ENCODE peak calls at places on chromosomes 16 and 17, in four cellular contexts. O is IMR-90, F is HCT116, L is transverse colon. R is an unnamed sample.

GRCh38 chr17:78745407-78746088 is 36.5 kb downstream of the CYTH1 start:
- DNase-seq in O (peak), F (no peak), L (no peak), R (peak)

GRCh38 chr16:88568710-88569613 is 1.2 kb upstream of the ZC3H18 start:
- DNase-seq in O (no peak), F (no peak), L (no peak), R (no peak)

GRCh38 chr17:73283841-73284282 is 22.2 kb upstream of the CPSF4L start:
- DNase-seq in O (no peak), F (no peak), L (no peak), R (no peak)

GRCh38 chr16:31696968-31697743 is 169.5 kb downstream of the AHSP start:
- DNase-seq in O (peak), F (peak), L (no peak), R (peak)

GRCh38 chr17:39954876-39955275 is 7.9 kb upstream of the GSDMA start:
- DNase-seq in O (no peak), F (no peak), L (no peak), R (no peak)

GRCh38 chr17:2547176-2547575 is 35.5 kb upstream of the METTL16 start:
- DNase-seq in O (peak), F (no peak), L (no peak), R (no peak)

GRCh38 chr17:32621612-32622312 is 135.0 kb downstream of the CDK5R1 start:
- DNase-seq in O (no peak), F (no peak), L (no peak), R (no peak)

GRCh38 chr16:53932975-53933374 is 229.0 kb downstream of the FTO start:
- DNase-seq in O (no peak), F (no peak), L (no peak), R (no peak)

GRCh38 chr16:72149676-72150464 is 22.1 kb downstream of the PMFBP1 start:
- DNase-seq in O (no peak), F (no peak), L (no peak), R (no peak)

GRCh38 chr17:8740486-8740885 is 4.2 kb downstream of the CCDC42 start:
- DNase-seq in O (no peak), F (no peak), L (peak), R (no peak)

GRCh38 chr17:56700919-56701420 is 107.5 kb downstream of the NOG start:
- DNase-seq in O (no peak), F (no peak), L (no peak), R (no peak)

GRCh38 chr17:38369124-38369886 is 17.7 kb downstream of the SOCS7 start:
- DNase-seq in O (no peak), F (no peak), L (no peak), R (no peak)

GRCh38 chr17:40356906-40357861 is 7.4 kb downstream of the GJD3 start:
- DNase-seq in O (no peak), F (no peak), L (no peak), R (no peak)

GRCh38 chr16:585351-585750 is 4.5 kb upstream of the RAB40C start:
- DNase-seq in O (no peak), F (no peak), L (no peak), R (no peak)

GRCh38 chr16:586047-586644 is 3.7 kb upstream of the RAB40C start:
- DNase-seq in O (peak), F (no peak), L (no peak), R (no peak)

GRCh38 chr16:588889-589657 is 793 bp upstream of the RAB40C start:
- DNase-seq in O (peak), F (peak), L (peak), R (peak)

GRCh38 chr16:588639-588888 is 1.3 kb upstream of the RAB40C start:
- DNase-seq in O (peak), F (no peak), L (peak), R (peak)

DNA sequence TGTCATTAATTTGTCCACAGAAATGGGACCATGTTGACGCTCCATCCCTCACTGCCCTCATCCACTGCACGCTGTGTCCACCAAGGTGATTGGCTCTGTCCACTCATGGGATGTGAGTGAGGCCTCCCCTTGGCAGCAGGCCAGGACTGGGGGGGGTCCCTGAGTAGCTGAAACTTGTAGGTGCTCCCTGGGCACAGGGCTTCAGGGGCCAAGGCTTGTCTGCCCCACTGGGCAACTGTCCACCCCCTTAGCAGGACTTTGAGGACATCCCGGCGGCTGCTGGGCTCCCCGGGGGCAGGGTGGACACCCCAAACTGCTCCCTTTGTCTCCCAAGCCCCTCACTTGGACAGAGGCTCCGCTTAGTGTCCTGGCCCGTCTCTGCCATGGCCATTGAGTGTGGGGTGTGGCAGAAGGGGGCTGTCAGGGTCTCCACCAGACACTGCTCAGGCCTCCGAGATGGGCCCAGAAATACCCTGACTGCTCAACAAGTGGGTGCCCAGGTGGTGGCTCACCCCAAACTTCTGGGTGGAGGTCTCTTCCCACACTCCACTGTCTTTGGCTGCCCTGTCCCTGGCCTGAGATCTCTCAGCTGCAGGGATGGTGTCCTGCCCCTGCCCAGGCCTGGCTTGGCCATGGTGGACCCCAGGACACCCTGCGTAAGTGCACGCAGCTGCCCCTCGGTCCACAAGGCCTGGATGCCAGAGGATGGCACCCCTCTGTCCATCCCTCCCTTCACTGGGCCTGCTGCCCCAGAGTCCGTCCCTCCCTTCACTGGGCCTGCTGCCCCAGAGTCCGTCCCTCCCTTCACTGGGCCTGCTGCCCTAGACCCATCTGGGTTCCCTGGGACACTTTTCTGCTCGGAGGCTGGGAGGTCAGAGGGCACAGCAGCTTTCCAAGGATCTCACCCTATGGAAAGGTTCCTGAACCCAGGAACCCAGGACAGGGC is 2.9 kb upstream of the RAB40C start:
- DNase-seq in O (no peak), F (no peak), L (no peak), R (no peak)
- TF ChIP-seq POLR2A in O (no peak), F (no peak), L (no peak), R (peak)

GRCh38 chr16:4005281-4005680 is 111.0 kb downstream of the ADCY9 start:
- DNase-seq in O (no peak), F (no peak), L (no peak), R (no peak)

GRCh38 chr16:4004206-4004605 is 112.0 kb downstream of the ADCY9 start:
- DNase-seq in O (no peak), F (no peak), L (no peak), R (no peak)

GRCh38 chr16:4008116-4008515 is 108.1 kb downstream of the ADCY9 start:
- DNase-seq in O (no peak), F (no peak), L (no peak), R (no peak)

GRCh38 chr16:4009177-4009576 is 107.1 kb downstream of the ADCY9 start:
- DNase-seq in O (no peak), F (no peak), L (no peak), R (no peak)

DNA sequence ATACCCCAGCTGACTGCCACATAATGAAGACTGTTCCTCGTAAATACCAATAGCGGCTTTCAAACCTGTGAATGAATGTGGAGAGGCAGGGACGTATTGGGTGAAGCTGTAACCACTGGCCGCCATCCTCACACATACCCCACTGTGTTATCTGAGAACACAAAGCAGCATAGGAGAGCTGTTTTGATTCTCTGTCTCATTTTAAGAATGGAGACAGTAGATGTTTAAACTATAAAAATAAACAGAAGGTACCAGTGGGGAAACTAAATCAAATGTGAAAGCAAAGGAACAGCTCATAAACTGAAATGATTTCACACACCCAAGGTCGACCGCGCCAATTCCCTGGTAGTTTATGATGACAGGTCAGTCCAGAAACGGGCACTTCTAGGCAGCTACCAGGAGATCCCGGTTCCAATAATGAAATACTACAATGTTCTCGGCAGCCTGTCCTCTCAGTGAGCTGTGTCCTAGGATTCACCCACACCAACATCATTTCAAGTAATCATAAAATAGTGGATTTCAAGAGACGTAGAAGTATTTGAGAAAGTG is 109.7 kb downstream of the ADCY9 start:
- DNase-seq in O (peak), F (no peak), L (peak), R (no peak)
- TF ChIP-seq POLR2A in O (no peak), F (no peak), L (no peak), R (no peak)

DNA sequence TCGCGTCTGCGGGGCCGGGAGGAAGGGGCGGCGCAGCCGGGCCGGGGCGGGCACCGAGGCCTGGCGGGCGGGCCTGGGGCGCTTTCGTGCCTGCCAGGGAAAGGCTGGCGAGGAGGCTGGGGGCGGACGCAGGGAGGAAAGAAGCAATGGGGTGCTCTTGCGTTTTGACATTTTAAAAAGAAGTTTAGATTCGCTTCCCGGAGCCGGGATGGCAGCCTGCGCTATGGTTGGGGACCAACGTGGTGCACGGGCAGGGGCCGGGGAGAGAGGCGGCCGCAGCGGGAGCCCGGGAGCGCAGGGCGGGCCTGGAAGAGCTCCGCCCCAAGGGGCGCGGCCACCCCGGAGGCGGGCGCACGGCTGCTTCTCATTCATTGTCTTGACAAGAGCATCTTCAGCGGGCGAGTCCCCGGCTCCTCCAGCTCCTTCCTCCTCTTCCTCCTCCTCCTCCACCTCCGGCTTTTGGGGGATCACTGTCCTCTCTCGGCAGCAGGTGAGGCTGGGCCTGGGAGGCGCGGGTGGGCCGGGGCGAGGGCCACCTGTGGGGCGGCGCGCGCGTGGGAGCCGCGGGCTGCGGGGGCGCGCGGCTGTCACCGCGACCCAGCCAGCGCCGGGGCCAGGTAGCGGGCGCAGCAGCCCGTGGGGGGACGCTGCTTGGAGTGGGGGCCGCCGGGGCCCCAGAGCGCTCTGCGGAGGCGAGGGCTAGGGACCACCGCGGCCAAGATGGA is at the start of gene CORO1A:
- DNase-seq in O (peak), F (no peak), L (peak), R (peak)
- TF ChIP-seq POLR2A in O (no peak), F (peak), L (peak), R (no peak)

GRCh38 chr17:28499684-28500357 is 6.3 kb upstream of the FOXN1 start:
- DNase-seq in O (no peak), F (no peak), L (no peak), R (no peak)

GRCh38 chr17:28501421-28502284 is 4.5 kb upstream of the FOXN1 start:
- DNase-seq in O (no peak), F (no peak), L (no peak), R (no peak)

GRCh38 chr17:28498652-28499365 is 7.3 kb upstream of the FOXN1 start:
- DNase-seq in O (no peak), F (no peak), L (no peak), R (no peak)

GRCh38 chr17:28499366-28499668 is 6.8 kb upstream of the FOXN1 start:
- DNase-seq in O (no peak), F (no peak), L (peak), R (no peak)

DNA sequence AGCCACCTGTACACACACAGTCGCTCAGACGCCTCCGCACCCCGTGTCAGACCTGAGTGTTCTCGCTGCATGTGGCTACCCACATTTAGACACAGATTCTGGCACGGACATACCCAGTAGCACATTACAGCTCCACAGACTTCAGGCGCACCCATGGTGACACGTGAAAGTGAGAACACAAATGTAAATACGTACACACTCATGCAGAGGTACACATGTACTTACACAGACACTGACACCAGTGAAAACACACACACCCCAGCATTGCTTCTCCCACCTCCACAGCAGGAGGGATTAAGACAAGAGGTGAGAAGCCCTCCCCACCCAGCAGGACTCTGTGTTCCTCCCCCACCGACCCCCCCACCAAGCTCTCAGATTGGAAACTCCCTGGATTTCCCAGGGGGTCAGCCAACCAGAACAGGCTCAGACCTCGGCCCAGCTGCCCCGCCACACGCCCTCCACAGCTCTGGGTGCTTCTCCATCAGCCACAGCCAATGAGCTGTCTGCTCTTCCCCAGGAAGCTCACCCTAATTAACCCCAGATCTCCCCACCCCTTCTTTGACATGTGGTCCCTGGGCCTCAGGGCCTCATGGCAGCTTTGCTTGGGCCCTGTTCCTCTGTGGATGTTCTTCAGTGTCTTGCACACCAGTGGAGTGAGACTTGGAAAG is 5.3 kb upstream of the FOXN1 start:
- DNase-seq in O (no peak), F (no peak), L (no peak), R (no peak)
- TF ChIP-seq POLR2A in O (no peak), F (no peak), L (no peak), R (no peak)

DNA sequence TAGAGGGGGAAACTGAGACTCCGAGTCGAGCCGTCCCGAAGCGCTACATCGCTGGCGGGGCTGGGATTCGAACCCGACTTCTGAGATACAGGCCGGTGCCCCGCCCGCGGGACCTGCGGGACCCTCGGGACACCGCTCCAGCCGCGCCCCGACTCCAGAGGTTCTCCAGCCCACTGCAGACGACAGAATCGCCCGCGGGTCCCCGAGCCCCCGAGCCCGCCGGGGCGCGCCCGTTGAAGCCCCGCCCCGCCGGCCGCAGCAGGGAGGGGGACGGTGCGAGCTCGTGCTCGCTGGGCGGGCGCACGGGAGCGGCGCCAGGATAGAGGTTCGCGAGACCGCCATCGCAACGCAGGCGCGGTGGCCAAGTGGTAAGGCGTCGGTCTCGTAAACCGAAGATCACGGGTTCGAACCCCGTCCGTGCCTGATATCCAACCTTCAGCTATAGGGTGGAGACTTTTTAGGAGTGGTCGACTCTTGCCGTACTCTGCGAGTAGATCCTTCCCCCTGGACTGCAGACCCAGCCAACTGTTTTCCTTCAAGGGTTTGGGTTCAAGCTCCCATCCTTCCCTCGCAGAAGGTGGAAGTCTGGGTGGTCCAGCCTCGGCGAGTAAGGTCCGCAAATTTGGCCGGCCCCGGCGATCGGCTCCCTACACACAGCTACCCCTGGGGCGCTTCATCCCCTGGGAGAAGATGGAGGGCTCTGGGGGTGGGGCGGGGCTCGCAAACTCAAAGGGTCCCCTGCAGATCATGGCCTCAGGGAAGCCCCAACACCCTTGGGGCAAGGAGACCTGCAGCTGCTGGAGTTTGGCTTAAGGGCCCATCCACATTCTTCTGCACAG is 214.6 kb downstream of the MRTFB start:
- DNase-seq in O (peak), F (peak), L (peak), R (peak)
- TF ChIP-seq POLR2A in O (no peak), F (no peak), L (no peak), R (no peak)